ENCODE peak calls at places on chromosome 17, in five cellular contexts. One of them, this sample, is unnamed.

GRCh38 chr17:29145289-29146058 is 34.7 kb downstream of the MYO18A start:
- DNase-seq in H1: peak; percentile 50
- DNase-seq in HCT116: no peak
- DNase-seq in HepG2: peak; percentile 68
- DNase-seq in GM12878: no peak
- DNase-seq in this sample: peak; percentile 89

GRCh38 chr17:35087731-35088646 is 24.5 kb upstream of the RFFL start:
- DNase-seq in H1: no peak
- DNase-seq in HepG2: peak; percentile 49
- DNase-seq in GM12878: no peak
- DNase-seq in HCT116: no peak
- DNase-seq in this sample: peak; percentile 70

GRCh38 chr17:27807567-27808470 is 7.5 kb upstream of the NOS2 start:
- DNase-seq in HepG2: no peak
- DNase-seq in GM12878: peak; percentile 83
- DNase-seq in HCT116: no peak
- DNase-seq in H1: no peak
- DNase-seq in this sample: no peak

GRCh38 chr17:81837641-81838040 is 2.8 kb upstream of the PPP1R27 start:
- DNase-seq in HepG2: peak; percentile 71
- DNase-seq in H1: no peak
- DNase-seq in GM12878: no peak
- DNase-seq in HCT116: no peak
- DNase-seq in this sample: no peak

GRCh38 chr17:50765454-50766221 is 1.7 kb downstream of the ANKRD40CL start:
- DNase-seq in HepG2: peak; percentile 29
- DNase-seq in H1: no peak
- DNase-seq in GM12878: peak; percentile 37
- DNase-seq in HCT116: no peak
- DNase-seq in this sample: peak; percentile 57

GRCh38 chr17:75720656-75721462 is at the start of gene ITGB4:
- DNase-seq in HepG2: peak; percentile 39
- DNase-seq in GM12878: no peak
- DNase-seq in H1: peak; percentile 50
- DNase-seq in HCT116: peak; percentile 72
- DNase-seq in this sample: peak; percentile 97

GRCh38 chr17:77284023-77284617 is 143.4 kb downstream of the SEC14L1 start:
- DNase-seq in HepG2: no peak
- DNase-seq in HCT116: no peak
- DNase-seq in GM12878: no peak
- DNase-seq in H1: no peak
- DNase-seq in this sample: no peak

GRCh38 chr17:78375401-78376079 is 2.9 kb upstream of the PGS1 start:
- DNase-seq in GM12878: no peak
- DNase-seq in HCT116: no peak
- DNase-seq in HepG2: peak; percentile 89
- DNase-seq in H1: no peak
- DNase-seq in this sample: no peak

GRCh38 chr17:31605761-31606160 is 214.3 kb downstream of the RAB11FIP4 start:
- DNase-seq in HCT116: no peak
- DNase-seq in H1: no peak
- DNase-seq in GM12878: no peak
- DNase-seq in HepG2: no peak
- DNase-seq in this sample: no peak

GRCh38 chr17:45768000-45768399 is 16.1 kb upstream of the CRHR1 start:
- DNase-seq in GM12878: no peak
- DNase-seq in HCT116: no peak
- DNase-seq in HepG2: no peak
- DNase-seq in H1: no peak
- DNase-seq in this sample: peak; percentile 58

GRCh38 chr17:77748436-77748835 is 210.1 kb upstream of the TNRC6C start:
- DNase-seq in HepG2: no peak
- DNase-seq in GM12878: no peak
- DNase-seq in HCT116: no peak
- DNase-seq in H1: no peak
- DNase-seq in this sample: no peak

GRCh38 chr17:58507123-58507634 is 7.3 kb downstream of the MTMR4 start:
- DNase-seq in HepG2: peak; percentile 78
- DNase-seq in H1: no peak
- DNase-seq in GM12878: no peak
- DNase-seq in HCT116: no peak
- DNase-seq in this sample: no peak

GRCh38 chr17:332558-333322 is 19.9 kb downstream of the RPH3AL start:
- DNase-seq in GM12878: no peak
- DNase-seq in HCT116: no peak
- DNase-seq in HepG2: no peak
- DNase-seq in H1: no peak
- DNase-seq in this sample: no peak

GRCh38 chr17:34442387-34443111 is 79.5 kb upstream of the CCL1 start:
- DNase-seq in GM12878: no peak
- DNase-seq in HCT116: no peak
- DNase-seq in H1: no peak
- DNase-seq in HepG2: no peak
- DNase-seq in this sample: no peak

GRCh38 chr17:21295036-21295952 is 10.8 kb downstream of the MAP2K3 start:
- DNase-seq in GM12878: no peak
- DNase-seq in HCT116: no peak
- DNase-seq in HepG2: no peak
- DNase-seq in H1: no peak
- DNase-seq in this sample: no peak

GRCh38 chr17:15946611-15947120 is 1.7 kb downstream of the ADORA2B start:
- DNase-seq in HCT116: no peak
- DNase-seq in GM12878: no peak
- DNase-seq in H1: no peak
- DNase-seq in HepG2: no peak
- DNase-seq in this sample: no peak

GRCh38 chr17:62615503-62615902 is 12.0 kb upstream of the MRC2 start:
- DNase-seq in HepG2: no peak
- DNase-seq in H1: no peak
- DNase-seq in GM12878: no peak
- DNase-seq in HCT116: no peak
- DNase-seq in this sample: no peak

GRCh38 chr17:50785942-50786570 is 18.7 kb upstream of the ANKRD40CL start:
- DNase-seq in HCT116: no peak
- DNase-seq in GM12878: no peak
- DNase-seq in H1: no peak
- DNase-seq in HepG2: no peak
- DNase-seq in this sample: peak; percentile 63

GRCh38 chr17:56222255-56222654 is 69.0 kb downstream of the ANKFN1 start:
- DNase-seq in HCT116: no peak
- DNase-seq in H1: no peak
- DNase-seq in HepG2: no peak
- DNase-seq in GM12878: no peak
- DNase-seq in this sample: peak; percentile 27

GRCh38 chr17:41784207-41784744 is 2.2 kb downstream of the JUP start:
- DNase-seq in GM12878: no peak
- DNase-seq in HepG2: no peak
- DNase-seq in HCT116: peak; percentile 69
- DNase-seq in H1: no peak
- DNase-seq in this sample: peak; percentile 91

GRCh38 chr17:4988168-4988567 is 693 bp upstream of the CAMTA2 start:
- DNase-seq in H1: no peak
- DNase-seq in HCT116: no peak
- DNase-seq in GM12878: no peak
- DNase-seq in HepG2: no peak
- DNase-seq in this sample: no peak

GRCh38 chr17:50661795-50662391 is 27.2 kb downstream of the ABCC3 start:
- DNase-seq in H1: no peak
- DNase-seq in HepG2: peak; percentile 93
- DNase-seq in HCT116: peak; percentile 92
- DNase-seq in GM12878: no peak
- DNase-seq in this sample: peak; percentile 72

GRCh38 chr17:9768381-9768934 is 22.9 kb downstream of the DHRS7C start:
- DNase-seq in HCT116: peak; percentile 34
- DNase-seq in HepG2: peak; percentile 14
- DNase-seq in GM12878: no peak
- DNase-seq in H1: no peak
- DNase-seq in this sample: peak; percentile 20

GRCh38 chr17:38871247-38871991 is 1.6 kb downstream of the LASP1 start:
- DNase-seq in HCT116: no peak
- DNase-seq in HepG2: peak; percentile 98
- DNase-seq in H1: no peak
- DNase-seq in GM12878: peak; percentile 45
- DNase-seq in this sample: peak; percentile 68

GRCh38 chr17:79833110-79833450 is 6.2 kb downstream of the CBX4 start:
- DNase-seq in H1: no peak
- DNase-seq in GM12878: no peak
- DNase-seq in HepG2: no peak
- DNase-seq in HCT116: no peak
- DNase-seq in this sample: no peak

DNA sequence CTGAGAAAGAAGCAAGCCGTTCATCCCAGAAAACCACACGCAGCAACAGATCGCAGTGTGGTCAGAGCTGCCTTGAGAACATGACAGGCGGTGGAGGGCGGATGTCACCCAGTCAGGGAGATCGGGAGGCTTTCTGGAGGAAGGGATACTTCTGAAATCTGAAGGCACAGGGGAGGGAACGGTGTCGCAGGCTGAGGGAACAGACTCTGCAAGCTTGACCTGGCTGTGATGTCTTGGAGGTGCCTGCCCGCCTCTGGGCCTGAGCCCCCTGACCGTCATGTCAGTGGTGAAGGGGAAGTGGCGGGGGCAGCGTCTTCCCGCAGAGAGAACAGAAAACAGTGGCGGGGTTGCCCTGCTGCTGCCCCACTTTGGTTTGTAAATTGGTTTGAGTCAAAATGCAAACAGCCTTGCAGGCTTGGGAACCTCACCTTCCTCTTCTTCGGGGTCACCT is 8.1 kb upstream of the ATP2A3 start:
- DNase-seq in GM12878: no peak
- DNase-seq in H1: no peak
- DNase-seq in HepG2: no peak
- DNase-seq in HCT116: no peak
- DNase-seq in this sample: no peak
- TF ChIP-seq JUND in GM12878: no peak
- TF ChIP-seq JUND in H1: no peak
- TF ChIP-seq JUND in HepG2: no peak
- TF ChIP-seq JUND in HCT116: no peak
- TF ChIP-seq JUND in this sample: no peak

DNA sequence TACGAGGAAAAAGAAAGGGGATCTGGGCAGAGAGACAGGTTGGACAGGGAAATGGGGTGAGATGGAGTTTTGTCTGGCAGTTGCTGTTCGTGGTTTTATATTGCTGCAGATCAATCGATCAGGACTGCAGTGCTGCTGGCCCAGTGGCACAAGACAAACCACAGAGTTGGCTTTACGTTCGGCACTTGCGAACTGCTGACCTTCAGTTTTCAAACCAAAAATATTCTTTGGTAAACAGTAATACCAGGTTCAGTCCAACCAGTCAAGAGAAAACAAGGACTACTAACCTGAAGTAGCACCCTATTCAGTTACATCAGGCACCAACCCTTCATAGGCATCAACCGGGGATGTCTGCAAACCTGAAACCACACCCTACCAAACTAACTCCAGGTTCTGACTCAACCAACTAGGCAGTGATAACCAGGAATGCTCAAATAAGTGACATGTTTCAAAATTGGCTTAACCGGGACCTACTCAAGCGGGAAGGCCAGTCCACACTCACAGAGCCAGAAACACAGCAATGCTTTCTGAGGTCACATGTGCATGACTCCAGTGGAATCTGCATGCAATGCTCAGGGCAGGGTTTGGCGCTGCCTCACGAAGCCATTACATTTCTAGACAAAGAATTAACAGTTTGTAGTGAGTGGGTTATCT is 91.1 kb downstream of the SMG6 start:
- DNase-seq in HepG2: no peak
- DNase-seq in HCT116: no peak
- DNase-seq in GM12878: no peak
- DNase-seq in H1: no peak
- DNase-seq in this sample: peak; percentile 15
- TF ChIP-seq JUND in HepG2: no peak
- TF ChIP-seq JUND in HCT116: no peak
- TF ChIP-seq JUND in GM12878: no peak
- TF ChIP-seq JUND in H1: no peak
- TF ChIP-seq JUND in this sample: no peak

GRCh38 chr17:64318068-64318467 is 55.0 kb upstream of the TEX2 start:
- DNase-seq in HCT116: no peak
- DNase-seq in H1: no peak
- DNase-seq in GM12878: no peak
- DNase-seq in HepG2: no peak
- DNase-seq in this sample: no peak

GRCh38 chr17:64309710-64310109 is 46.6 kb upstream of the TEX2 start:
- DNase-seq in HepG2: no peak
- DNase-seq in H1: no peak
- DNase-seq in GM12878: no peak
- DNase-seq in HCT116: no peak
- DNase-seq in this sample: no peak

GRCh38 chr17:64313577-64313976 is 50.5 kb upstream of the TEX2 start:
- DNase-seq in GM12878: no peak
- DNase-seq in HCT116: no peak
- DNase-seq in HepG2: no peak
- DNase-seq in H1: no peak
- DNase-seq in this sample: no peak

GRCh38 chr17:64319531-64319930 is 56.5 kb upstream of the TEX2 start:
- DNase-seq in GM12878: no peak
- DNase-seq in H1: no peak
- DNase-seq in HepG2: no peak
- DNase-seq in HCT116: no peak
- DNase-seq in this sample: no peak

DNA sequence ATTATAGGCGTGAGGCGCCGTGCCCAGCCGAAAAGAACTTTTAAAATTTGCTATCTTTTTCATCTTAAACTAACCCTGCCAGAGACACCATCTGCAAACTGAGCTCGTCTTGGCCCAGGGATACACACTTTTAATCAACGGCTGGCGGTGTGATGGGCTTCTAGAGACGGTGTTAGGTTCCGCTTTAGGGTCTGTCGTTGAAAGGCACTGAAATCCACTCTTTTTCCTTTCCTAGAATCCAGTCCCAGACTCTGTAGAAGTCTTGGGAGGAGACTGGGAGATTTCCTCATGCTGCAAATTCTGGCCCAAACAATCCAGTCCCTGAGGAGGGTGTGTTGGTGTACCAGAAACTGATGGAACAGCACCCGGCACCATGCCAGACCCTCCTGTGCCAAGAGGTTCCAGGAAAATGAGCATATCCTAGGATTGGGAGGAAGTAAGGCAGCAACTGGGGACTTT is 52.0 kb upstream of the TEX2 start:
- DNase-seq in H1: no peak
- DNase-seq in GM12878: no peak
- DNase-seq in HepG2: no peak
- DNase-seq in HCT116: no peak
- DNase-seq in this sample: no peak
- TF ChIP-seq JUND in H1: no peak
- TF ChIP-seq JUND in GM12878: no peak
- TF ChIP-seq JUND in HepG2: no peak
- TF ChIP-seq JUND in HCT116: no peak
- TF ChIP-seq JUND in this sample: no peak

DNA sequence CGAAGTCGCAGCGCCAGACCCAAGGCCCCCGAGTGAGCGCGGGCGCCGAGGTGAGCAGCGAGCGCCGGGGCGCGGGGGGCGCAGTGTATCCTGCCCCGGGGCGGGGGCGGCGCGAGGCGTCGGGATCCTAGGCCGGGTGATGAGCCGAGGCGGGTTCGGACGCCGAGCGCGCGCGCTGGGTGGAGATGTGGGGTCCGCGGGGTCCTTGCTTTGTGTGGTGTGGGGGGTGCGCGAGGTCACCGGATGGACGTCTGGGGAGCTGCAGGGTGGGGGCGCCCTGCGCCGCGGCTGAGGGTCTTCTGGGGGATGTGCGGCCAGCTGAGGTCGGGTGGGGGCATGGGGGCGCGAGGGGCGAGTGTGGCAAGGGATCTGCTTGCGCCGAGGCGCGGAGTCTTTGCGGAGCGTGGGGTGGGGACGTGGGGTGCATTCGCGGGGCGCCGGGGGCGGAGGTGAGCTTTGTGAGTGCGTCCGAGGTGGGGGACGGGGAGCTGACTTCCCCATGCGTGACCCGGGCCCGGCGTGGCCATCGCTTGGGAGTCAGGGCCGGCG is 560 bp downstream of the RAI1 start:
- DNase-seq in HCT116: no peak
- DNase-seq in GM12878: no peak
- DNase-seq in HepG2: no peak
- DNase-seq in H1: no peak
- DNase-seq in this sample: no peak
- TF ChIP-seq JUND in HCT116: no peak
- TF ChIP-seq JUND in GM12878: no peak
- TF ChIP-seq JUND in HepG2: no peak
- TF ChIP-seq JUND in H1: no peak
- TF ChIP-seq JUND in this sample: no peak